ENCODE peak calls at places on chromosomes 5 and 9, in four cellular contexts. Y is HepG2, Q is H1, W is GM12878. X is an unnamed sample.

GRCh38 chr5:124824637-124825158 is 78.3 kb upstream of the ZNF608 start:
- DNase-seq in W (no peak), Y (no peak), Q (no peak), X (no peak)

GRCh38 chr5:137648361-137648760 is 87.5 kb downstream of the KLHL3 start:
- DNase-seq in W (no peak), Y (no peak), Q (no peak), X (no peak)

GRCh38 chr5:147508711-147509040 is 1.2 kb downstream of the DPYSL3 start:
- DNase-seq in W (no peak), Q (no peak), Y (no peak), X (no peak)

GRCh38 chr9:134662143-134662876 is 20.7 kb downstream of the COL5A1 start:
- DNase-seq in W (no peak), Y (no peak), Q (no peak), X (no peak)

GRCh38 chr9:21941337-21941995 is 52.7 kb downstream of the CDKN2A start:
- DNase-seq in W (no peak), Q (no peak), Y (no peak), X (no peak)

GRCh38 chr5:55604611-55605067 is 69.9 kb upstream of the PLPP1 start:
- DNase-seq in Y (no peak), W (no peak), Q (no peak), X (no peak)

GRCh38 chr9:105150991-105151685 is 93.3 kb upstream of the SLC44A1 start:
- DNase-seq in W (no peak), Q (no peak), Y (no peak), X (no peak)

GRCh38 chr5:128631771-128632170 is 93.7 kb upstream of the FBN2 start:
- DNase-seq in Q (no peak), Y (no peak), W (no peak), X (no peak)

GRCh38 chr5:17151686-17152085 is 65.7 kb upstream of the BASP1 start:
- DNase-seq in Y (no peak), Q (peak), W (no peak), X (no peak)

GRCh38 chr9:105223544-105224140 is 20.8 kb upstream of the SLC44A1 start:
- DNase-seq in Q (no peak), Y (no peak), W (no peak), X (no peak)

GRCh38 chr5:54449923-54450322 is 5.6 kb upstream of the HSPB3 start:
- DNase-seq in Y (no peak), W (no peak), Q (no peak), X (no peak)

GRCh38 chr9:82490019-82490499 is 501.5 kb downstream of the SPATA31D1 start:
- DNase-seq in Q (no peak), W (no peak), Y (no peak), X (no peak)

GRCh38 chr9:18314321-18314720 is 159.6 kb upstream of the ADAMTSL1 start:
- DNase-seq in Y (no peak), W (no peak), Q (no peak), X (no peak)

GRCh38 chr5:36908544-36909260 is 32.1 kb downstream of the NIPBL start:
- DNase-seq in W (no peak), Q (no peak), Y (no peak), X (no peak)

GRCh38 chr5:93053825-93054224 is 527.2 kb downstream of the NR2F1-AS1 start:
- DNase-seq in W (no peak), Y (peak), Q (no peak), X (no peak)

GRCh38 chr9:108478871-108479332 is 376.9 kb downstream of the ACTL7B start:
- DNase-seq in Q (no peak), Y (peak), W (peak), X (no peak)

GRCh38 chr5:1190915-1191314 is 10.5 kb upstream of the SLC6A19 start:
- DNase-seq in Q (no peak), Y (no peak), W (no peak), X (no peak)

GRCh38 chr5:13601152-13601551 is 343.3 kb downstream of the DNAH5 start:
- DNase-seq in W (no peak), Y (no peak), Q (no peak), X (no peak)

GRCh38 chr9:82140471-82140870 is 151.9 kb downstream of the SPATA31D1 start:
- DNase-seq in W (no peak), Q (no peak), Y (no peak), X (no peak)

GRCh38 chr5:151234476-151235238 is 10.8 kb upstream of the CCDC69 start:
- DNase-seq in W (no peak), Q (no peak), Y (peak), X (no peak)

GRCh38 chr5:2430606-2431005 is 320.9 kb downstream of the IRX2 start:
- DNase-seq in Q (no peak), Y (no peak), W (no peak), X (no peak)

GRCh38 chr9:88587885-88588628 is 53.1 kb downstream of the NXNL2 start:
- DNase-seq in W (no peak), Q (no peak), Y (no peak), X (no peak)

GRCh38 chr5:359301-359897 is 37.9 kb downstream of the AHRR start:
- DNase-seq in W (no peak), Q (no peak), Y (no peak), X (no peak)

GRCh38 chr9:134938346-134939079 is 20.8 kb upstream of the FCN1 start:
- DNase-seq in W (no peak), Y (no peak), Q (no peak), X (no peak)

GRCh38 chr9:70111042-70111602 is 67.5 kb downstream of the MAMDC2 start:
- DNase-seq in Q (peak), Y (peak), W (no peak), X (peak)

GRCh38 chr5:58455495-58455894 is 4.4 kb downstream of the PLK2 start:
- DNase-seq in Y (no peak), W (no peak), Q (no peak), X (no peak)

GRCh38 chr9:114288233-114289051 is 34.5 kb upstream of the ORM1 start:
- DNase-seq in Q (no peak), W (no peak), Y (no peak), X (no peak)

GRCh38 chr5:108983456-108984092 is 235.9 kb downstream of the FER start:
- DNase-seq in Y (no peak), Q (no peak), W (no peak), X (no peak)

GRCh38 chr9:8456327-8456726 is 656.7 kb upstream of the DMAC1 start:
- DNase-seq in Q (no peak), W (no peak), Y (no peak), X (no peak)

GRCh38 chr5:135034186-135034962 is at the start of gene PITX1:
- DNase-seq in W (no peak), Q (no peak), Y (peak), X (peak)

GRCh38 chr5:113112435-113112834 is 135.8 kb downstream of the DCP2 start:
- DNase-seq in Y (no peak), Q (no peak), W (no peak), X (no peak)

GRCh38 chr9:34993502-34994428 is 4.2 kb downstream of the DNAJB5 start:
- DNase-seq in Q (no peak), Y (no peak), W (no peak), X (no peak)

GRCh38 chr9:94269264-94269663 is 10.2 kb downstream of the ZNF169 start:
- DNase-seq in Q (no peak), Y (peak), W (no peak), X (peak)

GRCh38 chr5:116881921-116882531 is 307.4 kb upstream of the SEMA6A start:
- DNase-seq in Q (no peak), W (no peak), Y (peak), X (no peak)

GRCh38 chr9:135978650-135979461 is 17.7 kb upstream of the UBAC1 start:
- DNase-seq in Q (no peak), W (no peak), Y (no peak), X (no peak)

GRCh38 chr9:33447404-33448158 is at the start of gene AQP3:
- DNase-seq in Y (peak), W (no peak), Q (no peak), X (peak)

GRCh38 chr9:29285818-29286217 is 1712.5 kb upstream of the C9orf72 start:
- DNase-seq in W (no peak), Y (no peak), Q (peak), X (no peak)

GRCh38 chr5:135439426-135440205 is 7.5 kb downstream of the DCANP1 start:
- DNase-seq in W (no peak), Y (no peak), Q (no peak), X (no peak)

GRCh38 chr9:128716581-128717254 is 7.2 kb downstream of the ZDHHC12 start:
- DNase-seq in Y (no peak), W (no peak), Q (no peak), X (no peak)
- TF ChIP-seq SP1 in Y (no peak), W (no peak), Q (no peak), X (no peak)

GRCh38 chr5:123036391-123037103 is at the start of gene PPIC:
- DNase-seq in Y (peak), Q (peak), W (no peak), X (peak)
- TF ChIP-seq SUZ12 in Y (no peak), Q (peak), W (peak), X (no peak)

GRCh38 chr9:79565245-79565644 is 6.5 kb upstream of the TLE4 start:
- DNase-seq in Y (no peak), W (peak), Q (no peak), X (no peak)
- TF ChIP-seq SP1 in Y (no peak), W (no peak), Q (no peak), X (no peak)

DNA sequence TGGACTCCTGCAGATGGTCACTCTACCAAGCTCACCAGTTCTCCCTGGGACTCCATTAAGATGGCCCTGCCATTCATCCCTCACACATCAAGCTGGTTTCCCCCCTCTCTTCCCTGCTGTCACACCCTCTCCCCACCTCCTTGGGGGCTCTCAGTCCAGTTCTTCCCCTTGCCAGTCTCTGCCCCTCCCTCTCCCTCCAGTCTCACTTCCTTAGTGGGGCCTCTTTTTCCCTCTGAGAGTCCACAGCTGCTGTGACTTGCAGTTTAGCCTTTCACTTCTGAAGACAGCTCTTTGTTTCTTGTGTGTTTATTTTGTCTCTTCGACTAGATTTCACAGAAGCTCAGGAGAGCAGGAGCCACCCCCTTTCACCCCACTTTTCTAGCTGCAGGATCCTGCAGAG is 10.5 kb downstream of the DOCK2 start:
- DNase-seq in Y (no peak), Q (no peak), W (no peak), X (no peak)
- TF ChIP-seq SUZ12 in Y (no peak), Q (no peak), W (no peak), X (no peak)

GRCh38 chr5:78399115-78399514 is 38.7 kb downstream of the SCAMP1 start:
- DNase-seq in Y (no peak), Q (no peak), W (no peak), X (no peak)
- TF ChIP-seq SP1 in Y (no peak), Q (no peak), W (no peak), X (no peak)

GRCh38 chr9:96665789-96666188 is 10.7 kb upstream of the PRXL2C start:
- DNase-seq in Y (no peak), Q (no peak), W (no peak), X (no peak)

GRCh38 chr9:96663506-96664120 is 8.5 kb upstream of the PRXL2C start:
- DNase-seq in Y (no peak), W (no peak), Q (no peak), X (no peak)

GRCh38 chr9:96667363-96667728 is 12.2 kb upstream of the PRXL2C start:
- DNase-seq in W (no peak), Y (no peak), Q (no peak), X (no peak)

GRCh38 chr9:96660693-96661248 is 5.7 kb upstream of the PRXL2C start:
- DNase-seq in Q (no peak), W (peak), Y (peak), X (no peak)

DNA sequence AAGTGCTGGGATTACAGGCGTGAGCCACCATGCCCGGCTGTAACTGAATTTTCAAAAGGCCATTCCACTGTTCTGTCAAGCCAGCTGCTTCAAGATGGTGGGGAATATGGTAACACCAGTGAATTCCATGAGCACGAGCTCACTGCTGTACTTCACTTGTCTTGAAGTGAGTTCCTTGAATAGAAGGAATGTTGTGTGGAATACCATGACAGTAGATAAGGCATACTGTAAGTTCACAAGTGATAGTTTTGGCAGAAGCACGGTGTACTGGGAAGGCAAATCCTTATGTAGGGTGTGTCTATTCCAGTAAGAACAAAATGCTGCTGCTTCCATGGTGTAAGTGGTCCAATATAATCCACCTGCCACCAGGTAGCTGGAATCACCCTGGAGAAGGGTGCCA is 6.6 kb upstream of the PRXL2C start:
- DNase-seq in Q (no peak), W (no peak), Y (no peak), X (no peak)
- TF ChIP-seq SUZ12 in Q (no peak), W (no peak), Y (no peak), X (no peak)

X was measured in HEK293T.